ENCODE peak calls at places on chromosomes 6 and 20, in four cellular contexts. Y is heart right ventricle, H is neural progenitor cell, Z is lower leg skin. X is an unnamed sample.

GRCh38 chr6:141077355-141078333 is 1055.1 kb upstream of the GJE1 start:
- DNase-seq in Y (no peak), H (peak), Z (no peak), X (no peak)

GRCh38 chr6:165675120-165675519 is 12.1 kb upstream of the PDE10A start:
- DNase-seq in Y (no peak), H (no peak), Z (no peak), X (no peak)

GRCh38 chr6:151096691-151097090 is 143.1 kb upstream of the AKAP12 start:
- DNase-seq in Y (no peak), H (no peak), Z (no peak), X (no peak)

GRCh38 chr6:31157543-31158139 is at the start of gene CCHCR1:
- DNase-seq in Y (no peak), H (peak), Z (no peak), X (no peak)

GRCh38 chr6:134235937-134236751 is 81.8 kb downstream of the SGK1 start:
- DNase-seq in Y (no peak), H (no peak), Z (no peak), X (no peak)

GRCh38 chr20:58519940-58520712 is 4.9 kb upstream of the APCDD1L start:
- DNase-seq in Y (no peak), H (no peak), Z (peak), X (no peak)

GRCh38 chr6:38153076-38153475 is 333.5 kb downstream of the ZFAND3 start:
- DNase-seq in Y (no peak), H (no peak), Z (peak), X (no peak)

GRCh38 chr6:16336056-16336810 is 97.8 kb downstream of the GMPR start:
- DNase-seq in Y (no peak), H (no peak), Z (no peak), X (no peak)

GRCh38 chr6:143141442-143141841 is 80.8 kb downstream of the AIG1 start:
- DNase-seq in Y (no peak), H (no peak), Z (no peak), X (no peak)

GRCh38 chr20:64137598-64138031 is 26.6 kb upstream of the MYT1 start:
- DNase-seq in Y (no peak), H (no peak), Z (peak), X (no peak)

GRCh38 chr6:47286301-47286700 is 23.4 kb downstream of the TNFRSF21 start:
- DNase-seq in Y (no peak), H (no peak), Z (no peak), X (no peak)

GRCh38 chr20:37526238-37526838 is 1.3 kb downstream of the BLCAP start:
- DNase-seq in Y (peak), H (peak), Z (peak), X (no peak)

GRCh38 chr6:36488221-36488620 is 45.4 kb downstream of the KCTD20 start:
- DNase-seq in Y (no peak), H (no peak), Z (no peak), X (no peak)

GRCh38 chr20:4113996-4114603 is 98.7 kb upstream of the RNF24 start:
- DNase-seq in Y (no peak), H (no peak), Z (no peak), X (no peak)

GRCh38 chr6:139250296-139251274 is 41.2 kb downstream of the TXLNB start:
- DNase-seq in Y (peak), H (peak), Z (peak), X (no peak)

GRCh38 chr6:119395192-119395591 is 45.6 kb upstream of the MAN1A1 start:
- DNase-seq in Y (no peak), H (no peak), Z (no peak), X (no peak)

GRCh38 chr20:51221103-51221502 is 198.2 kb upstream of the KCNG1 start:
- DNase-seq in Y (no peak), H (no peak), Z (no peak), X (no peak)

GRCh38 chr20:53739799-53740785 is 146.5 kb upstream of the ZNF217 start:
- DNase-seq in Y (no peak), H (no peak), Z (no peak), X (no peak)

GRCh38 chr20:22921595-22922421 is 113.3 kb upstream of the SSTR4 start:
- DNase-seq in Y (no peak), H (no peak), Z (no peak), X (no peak)

GRCh38 chr6:31970604-31971271 is 1.2 kb downstream of the DXO start:
- DNase-seq in Y (no peak), H (no peak), Z (no peak), X (no peak)

GRCh38 chr6:26501482-26501986 is 1.4 kb downstream of the BTN1A1 start:
- DNase-seq in Y (peak), H (peak), Z (peak), X (no peak)

GRCh38 chr20:61818746-61819483 is 246.8 kb downstream of the TAF4 start:
- DNase-seq in Y (no peak), H (no peak), Z (no peak), X (no peak)

GRCh38 chr20:49572857-49573256 is 4.9 kb upstream of the PTGIS start:
- DNase-seq in Y (no peak), H (peak), Z (peak), X (no peak)

GRCh38 chr6:166228839-166229528 is 61.3 kb upstream of the TBXT start:
- DNase-seq in Y (no peak), H (no peak), Z (no peak), X (no peak)

GRCh38 chr20:23361651-23362391 is at the start of gene GZF1:
- DNase-seq in Y (peak), H (peak), Z (peak), X (peak)

GRCh38 chr6:151078655-151079054 is 161.1 kb upstream of the AKAP12 start:
- DNase-seq in Y (no peak), H (no peak), Z (no peak), X (no peak)

GRCh38 chr6:1771324-1771723 is 161.6 kb downstream of the FOXC1 start:
- DNase-seq in Y (no peak), H (no peak), Z (no peak), X (no peak)

GRCh38 chr6:126261792-126262421 is 78.0 kb upstream of the CENPW start:
- DNase-seq in Y (no peak), H (no peak), Z (no peak), X (no peak)

GRCh38 chr20:35021831-35022230 is 66.2 kb downstream of the MYH7B start:
- DNase-seq in Y (no peak), H (no peak), Z (no peak), X (no peak)

GRCh38 chr20:62049342-62050165 is 16.1 kb downstream of the TAF4 start:
- DNase-seq in Y (no peak), H (no peak), Z (no peak), X (no peak)

GRCh38 chr20:60040471-60041162 is 82.4 kb downstream of the CDH26 start:
- DNase-seq in Y (no peak), H (no peak), Z (no peak), X (no peak)

GRCh38 chr6:113287396-113287795 is 569.7 kb upstream of the MARCKS start:
- DNase-seq in Y (no peak), H (no peak), Z (no peak), X (no peak)

GRCh38 chr6:7747433-7747832 is 21.5 kb downstream of the BMP6 start:
- DNase-seq in Y (no peak), H (no peak), Z (no peak), X (no peak)

GRCh38 chr6:142055219-142055618 is 77.5 kb upstream of the GJE1 start:
- DNase-seq in Y (no peak), H (no peak), Z (no peak), X (no peak)

GRCh38 chr6:123118811-123119210 is 122.8 kb downstream of the CLVS2 start:
- DNase-seq in Y (no peak), H (no peak), Z (no peak), X (no peak)
- H3K4me3 ChIP-seq in Y (no peak), H (no peak), Z (no peak), X (no peak)

GRCh38 chr6:28816339-28816908 is 107.4 kb downstream of the TRIM27 start:
- DNase-seq in Y (no peak), H (peak), Z (no peak), X (no peak)

GRCh38 chr6:28811873-28812272 is 111.9 kb downstream of the TRIM27 start:
- DNase-seq in Y (no peak), H (peak), Z (no peak), X (no peak)

GRCh38 chr6:28812778-28813569 is 110.8 kb downstream of the TRIM27 start:
- DNase-seq in Y (no peak), H (no peak), Z (no peak), X (no peak)

GRCh38 chr6:28816909-28817807 is 106.6 kb downstream of the TRIM27 start:
- DNase-seq in Y (no peak), H (peak), Z (no peak), X (no peak)

GRCh38 chr6:28814032-28814976 is 109.5 kb downstream of the TRIM27 start:
- DNase-seq in Y (no peak), H (peak), Z (no peak), X (no peak)
- H3K4me3 ChIP-seq in Y (no peak), H (peak), Z (no peak), X (no peak)

DNA sequence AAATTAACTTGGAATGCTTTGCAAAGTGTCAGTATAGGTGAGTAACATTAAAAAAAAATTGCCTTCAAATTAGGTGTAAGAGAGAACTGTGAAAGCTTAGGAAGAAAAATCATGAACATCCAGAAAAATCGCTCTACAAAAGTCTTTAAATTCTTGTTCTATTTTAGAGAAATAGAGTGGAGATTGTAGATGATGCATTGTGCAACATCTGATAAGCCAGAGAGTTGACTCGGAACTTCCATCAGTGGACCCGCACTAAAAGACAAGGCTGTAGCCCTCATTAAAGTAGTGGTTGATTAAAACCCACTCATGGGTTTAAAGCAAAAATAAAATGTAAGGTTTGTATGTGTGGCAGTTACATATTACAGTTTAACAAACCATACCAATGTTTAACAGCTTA is 35.8 kb downstream of the MAP3K4 start:
- DNase-seq in Y (no peak), H (no peak), Z (no peak), X (no peak)
- H3K4me3 ChIP-seq in Y (no peak), H (no peak), Z (no peak), X (no peak)

DNA sequence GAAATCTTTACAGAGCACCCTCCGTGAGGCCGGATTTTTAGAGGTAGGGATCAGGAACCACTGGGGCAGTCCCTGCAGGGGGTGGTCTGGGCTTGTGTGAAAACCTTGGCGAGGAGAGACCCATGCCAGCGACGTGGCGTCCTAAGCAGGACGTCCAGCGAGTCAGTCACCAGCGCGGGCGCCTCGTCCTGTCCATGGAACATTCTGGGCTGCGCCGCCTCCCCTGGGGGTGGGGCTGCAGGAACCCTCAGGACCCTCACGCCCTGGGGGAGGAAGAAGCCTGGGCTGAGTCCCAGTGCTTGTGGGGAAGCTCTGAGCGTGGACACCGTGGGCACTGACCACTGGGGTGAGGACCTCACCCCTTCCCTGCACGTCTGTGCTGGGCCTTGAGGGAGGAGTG is 25.7 kb upstream of the DACT2 start:
- DNase-seq in Y (no peak), H (no peak), Z (no peak), X (no peak)
- H3K4me3 ChIP-seq in Y (no peak), H (no peak), Z (no peak), X (no peak)

GRCh38 chr6:3228046-3228671 is 706 bp upstream of the TUBB2B start:
- DNase-seq in Y (no peak), H (peak), Z (peak), X (no peak)
- H3K4me3 ChIP-seq in Y (peak), H (peak), Z (no peak), X (peak)

GRCh38 chr20:32111763-32112162 is 2.2 kb downstream of the TM9SF4 start:
- DNase-seq in Y (no peak), H (no peak), Z (peak), X (no peak)
- H3K4me3 ChIP-seq in Y (no peak), H (no peak), Z (no peak), X (no peak)